ENCODE peak calls at places on chromosome 22, in nine cellular contexts. One of them, this sample, is unnamed.
A peak's percentile ranks its signal among the peaks of the same experiment; 100 is the strongest.

GRCh38 chr22:36419912-36420882 is 32.4 kb upstream of the MYH9 start:
- DNase-seq in effector CD8-positive, alpha-beta T cell: no peak
- DNase-seq in NCI-H526: no peak
- DNase-seq in iris pigment epithelial cell: no peak
- DNase-seq in GM03348: no peak
- DNase-seq in HS-5: no peak
- DNase-seq in GF-D8: no peak
- DNase-seq in SJSA1: peak; percentile 52
- DNase-seq in KBM-7: no peak
- DNase-seq in this sample: no peak

GRCh38 chr22:49968831-49969661 is 8.5 kb downstream of the PIM3 start:
- DNase-seq in effector CD8-positive, alpha-beta T cell: no peak
- DNase-seq in NCI-H526: no peak
- DNase-seq in iris pigment epithelial cell: no peak
- DNase-seq in GM03348: no peak
- DNase-seq in HS-5: no peak
- DNase-seq in GF-D8: no peak
- DNase-seq in SJSA1: no peak
- DNase-seq in KBM-7: no peak
- DNase-seq in this sample: no peak

GRCh38 chr22:33897621-33897910 is 22.7 kb downstream of the LARGE1 start:
- DNase-seq in effector CD8-positive, alpha-beta T cell: no peak
- DNase-seq in NCI-H526: no peak
- DNase-seq in iris pigment epithelial cell: no peak
- DNase-seq in GM03348: no peak
- DNase-seq in HS-5: no peak
- DNase-seq in GF-D8: no peak
- DNase-seq in SJSA1: no peak
- DNase-seq in KBM-7: no peak
- DNase-seq in this sample: no peak

GRCh38 chr22:45885171-45885840 is 91.7 kb downstream of the WNT7B start:
- DNase-seq in effector CD8-positive, alpha-beta T cell: no peak
- DNase-seq in NCI-H526: no peak
- DNase-seq in iris pigment epithelial cell: no peak
- DNase-seq in GM03348: no peak
- DNase-seq in HS-5: no peak
- DNase-seq in GF-D8: no peak
- DNase-seq in SJSA1: no peak
- DNase-seq in KBM-7: no peak
- DNase-seq in this sample: no peak

GRCh38 chr22:45785458-45785857 is 113.8 kb downstream of the ATXN10 start:
- DNase-seq in effector CD8-positive, alpha-beta T cell: no peak
- DNase-seq in NCI-H526: no peak
- DNase-seq in iris pigment epithelial cell: peak; percentile 59
- DNase-seq in GM03348: no peak
- DNase-seq in HS-5: no peak
- DNase-seq in GF-D8: no peak
- DNase-seq in SJSA1: no peak
- DNase-seq in KBM-7: no peak
- DNase-seq in this sample: no peak

GRCh38 chr22:37154925-37155712 is 5.4 kb upstream of the IL2RB start:
- DNase-seq in effector CD8-positive, alpha-beta T cell: no peak
- DNase-seq in NCI-H526: no peak
- DNase-seq in iris pigment epithelial cell: peak; percentile 31
- DNase-seq in GM03348: no peak
- DNase-seq in HS-5: no peak
- DNase-seq in GF-D8: no peak
- DNase-seq in SJSA1: no peak
- DNase-seq in KBM-7: no peak
- DNase-seq in this sample: no peak

GRCh38 chr22:40950888-40951794 is at the start of gene RBX1:
- DNase-seq in effector CD8-positive, alpha-beta T cell: peak; percentile 98
- DNase-seq in NCI-H526: peak; percentile 96
- DNase-seq in iris pigment epithelial cell: peak; percentile 99
- DNase-seq in GM03348: peak; percentile 99
- DNase-seq in HS-5: peak; percentile 95
- DNase-seq in GF-D8: peak; percentile 94
- DNase-seq in SJSA1: peak; percentile 99
- DNase-seq in KBM-7: peak; percentile 98
- DNase-seq in this sample: peak; percentile 99

GRCh38 chr22:41217553-41218157 is 12.5 kb downstream of the L3MBTL2 start:
- DNase-seq in effector CD8-positive, alpha-beta T cell: no peak
- DNase-seq in NCI-H526: no peak
- DNase-seq in iris pigment epithelial cell: peak; percentile 92
- DNase-seq in GM03348: peak; percentile 82
- DNase-seq in HS-5: peak; percentile 19
- DNase-seq in GF-D8: peak; percentile 63
- DNase-seq in SJSA1: peak; percentile 76
- DNase-seq in KBM-7: peak; percentile 93
- DNase-seq in this sample: peak; percentile 79

GRCh38 chr22:46471901-46472721 is 65.3 kb downstream of the CELSR1 start:
- DNase-seq in effector CD8-positive, alpha-beta T cell: no peak
- DNase-seq in NCI-H526: no peak
- DNase-seq in iris pigment epithelial cell: no peak
- DNase-seq in GM03348: no peak
- DNase-seq in HS-5: no peak
- DNase-seq in GF-D8: no peak
- DNase-seq in SJSA1: no peak
- DNase-seq in KBM-7: no peak
- DNase-seq in this sample: no peak

GRCh38 chr22:37229012-37229804 is 14.9 kb downstream of the RAC2 start:
- DNase-seq in effector CD8-positive, alpha-beta T cell: no peak
- DNase-seq in NCI-H526: no peak
- DNase-seq in iris pigment epithelial cell: peak; percentile 82
- DNase-seq in GM03348: peak; percentile 79
- DNase-seq in HS-5: peak; percentile 46
- DNase-seq in GF-D8: no peak
- DNase-seq in SJSA1: peak; percentile 85
- DNase-seq in KBM-7: no peak
- DNase-seq in this sample: no peak

GRCh38 chr22:38766076-38766777 is 10.4 kb upstream of the SUN2 start:
- DNase-seq in effector CD8-positive, alpha-beta T cell: peak; percentile 33
- DNase-seq in NCI-H526: peak; percentile 61
- DNase-seq in iris pigment epithelial cell: peak; percentile 56
- DNase-seq in GM03348: peak; percentile 83
- DNase-seq in HS-5: no peak
- DNase-seq in GF-D8: no peak
- DNase-seq in SJSA1: peak; percentile 53
- DNase-seq in KBM-7: peak; percentile 54
- DNase-seq in this sample: no peak

GRCh38 chr22:29773233-29773632 is 6.1 kb downstream of the UQCR10 start:
- DNase-seq in effector CD8-positive, alpha-beta T cell: no peak
- DNase-seq in NCI-H526: no peak
- DNase-seq in iris pigment epithelial cell: peak; percentile 67
- DNase-seq in GM03348: peak; percentile 40
- DNase-seq in HS-5: no peak
- DNase-seq in GF-D8: no peak
- DNase-seq in SJSA1: no peak
- DNase-seq in KBM-7: no peak
- DNase-seq in this sample: no peak

GRCh38 chr22:45775569-45776312 is 104.1 kb downstream of the ATXN10 start:
- DNase-seq in effector CD8-positive, alpha-beta T cell: no peak
- DNase-seq in NCI-H526: no peak
- DNase-seq in iris pigment epithelial cell: no peak
- DNase-seq in GM03348: no peak
- DNase-seq in HS-5: no peak
- DNase-seq in GF-D8: no peak
- DNase-seq in SJSA1: no peak
- DNase-seq in KBM-7: no peak
- DNase-seq in this sample: no peak

GRCh38 chr22:18968011-18968749 is 32.1 kb upstream of the PRODH start:
- DNase-seq in effector CD8-positive, alpha-beta T cell: no peak
- DNase-seq in NCI-H526: no peak
- DNase-seq in iris pigment epithelial cell: peak; percentile 19
- DNase-seq in GM03348: peak; percentile 70
- DNase-seq in HS-5: no peak
- DNase-seq in GF-D8: no peak
- DNase-seq in SJSA1: no peak
- DNase-seq in KBM-7: no peak
- DNase-seq in this sample: no peak

GRCh38 chr22:39254789-39255298 is 10.1 kb upstream of the PDGFB start:
- DNase-seq in effector CD8-positive, alpha-beta T cell: no peak
- DNase-seq in NCI-H526: no peak
- DNase-seq in iris pigment epithelial cell: peak; percentile 77
- DNase-seq in GM03348: peak; percentile 79
- DNase-seq in HS-5: peak; percentile 24
- DNase-seq in GF-D8: no peak
- DNase-seq in SJSA1: peak; percentile 88
- DNase-seq in KBM-7: no peak
- DNase-seq in this sample: no peak

GRCh38 chr22:23753371-23753770 is 854 bp downstream of the VPREB3 start:
- DNase-seq in effector CD8-positive, alpha-beta T cell: no peak
- DNase-seq in NCI-H526: no peak
- DNase-seq in iris pigment epithelial cell: no peak
- DNase-seq in GM03348: no peak
- DNase-seq in HS-5: no peak
- DNase-seq in GF-D8: no peak
- DNase-seq in SJSA1: no peak
- DNase-seq in KBM-7: no peak
- DNase-seq in this sample: no peak

This sample was measured in HL-60.